ENCODE peak calls at places on chromosomes 4 and X, in eight cellular contexts. One of them, this sample, is unnamed.

GRCh38 chrX:25112156-25112555 is 96.4 kb upstream of the ARX start:
- DNase-seq in A549: no peak
- DNase-seq in uterus: no peak
- DNase-seq in lung: no peak
- DNase-seq in SK-N-SH: no peak
- DNase-seq in astrocyte of the spinal cord: no peak
- DNase-seq in pancreas: no peak
- DNase-seq in body of pancreas: no peak
- DNase-seq in this sample: no peak

GRCh38 chr4:151251922-151252321 is 25.0 kb upstream of the PRSS48 start:
- DNase-seq in lung: no peak
- DNase-seq in SK-N-SH: no peak
- DNase-seq in body of pancreas: no peak
- DNase-seq in astrocyte of the spinal cord: no peak
- DNase-seq in A549: no peak
- DNase-seq in uterus: no peak
- DNase-seq in pancreas: no peak
- DNase-seq in this sample: no peak

GRCh38 chrX:152640039-152640818 is 2.5 kb downstream of the GABRQ start:
- DNase-seq in uterus: no peak
- DNase-seq in SK-N-SH: no peak
- DNase-seq in A549: peak
- DNase-seq in astrocyte of the spinal cord: peak
- DNase-seq in pancreas: no peak
- DNase-seq in lung: peak
- DNase-seq in body of pancreas: no peak
- DNase-seq in this sample: no peak

GRCh38 chrX:40938418-40938817 is 146.8 kb upstream of the USP9X start:
- DNase-seq in A549: no peak
- DNase-seq in uterus: no peak
- DNase-seq in pancreas: no peak
- DNase-seq in lung: no peak
- DNase-seq in body of pancreas: no peak
- DNase-seq in SK-N-SH: no peak
- DNase-seq in astrocyte of the spinal cord: no peak
- DNase-seq in this sample: no peak

GRCh38 chr4:126354784-126355183 is 1040.0 kb downstream of the FAT4 start:
- DNase-seq in A549: no peak
- DNase-seq in body of pancreas: no peak
- DNase-seq in uterus: no peak
- DNase-seq in lung: no peak
- DNase-seq in pancreas: no peak
- DNase-seq in astrocyte of the spinal cord: no peak
- DNase-seq in SK-N-SH: no peak
- DNase-seq in this sample: no peak

GRCh38 chrX:107610667-107611066 is 17.6 kb upstream of the PRPS1 start:
- DNase-seq in astrocyte of the spinal cord: no peak
- DNase-seq in body of pancreas: no peak
- DNase-seq in lung: no peak
- DNase-seq in A549: no peak
- DNase-seq in pancreas: no peak
- DNase-seq in uterus: no peak
- DNase-seq in SK-N-SH: no peak
- DNase-seq in this sample: no peak

GRCh38 chr4:47085661-47086060 is 54.3 kb downstream of the GABRB1 start:
- DNase-seq in pancreas: no peak
- DNase-seq in body of pancreas: no peak
- DNase-seq in lung: no peak
- DNase-seq in uterus: no peak
- DNase-seq in SK-N-SH: no peak
- DNase-seq in astrocyte of the spinal cord: no peak
- DNase-seq in A549: no peak
- DNase-seq in this sample: no peak

GRCh38 chrX:11239230-11239629 is 54.0 kb upstream of the AMELX start:
- DNase-seq in body of pancreas: peak
- DNase-seq in pancreas: peak
- DNase-seq in uterus: no peak
- DNase-seq in astrocyte of the spinal cord: peak
- DNase-seq in SK-N-SH: peak
- DNase-seq in A549: no peak
- DNase-seq in lung: no peak
- DNase-seq in this sample: peak

GRCh38 chr4:122665148-122665547 is 44.3 kb upstream of the IL21 start:
- DNase-seq in A549: no peak
- DNase-seq in body of pancreas: no peak
- DNase-seq in SK-N-SH: no peak
- DNase-seq in pancreas: no peak
- DNase-seq in lung: no peak
- DNase-seq in uterus: no peak
- DNase-seq in astrocyte of the spinal cord: no peak
- DNase-seq in this sample: no peak

GRCh38 chr4:109119852-109120251 is 182.6 kb downstream of the COL25A1 start:
- DNase-seq in uterus: no peak
- DNase-seq in pancreas: no peak
- DNase-seq in astrocyte of the spinal cord: no peak
- DNase-seq in A549: no peak
- DNase-seq in lung: no peak
- DNase-seq in body of pancreas: no peak
- DNase-seq in SK-N-SH: no peak
- DNase-seq in this sample: no peak

GRCh38 chr4:145234086-145234694 is 53.8 kb upstream of the OTUD4 start:
- DNase-seq in pancreas: peak
- DNase-seq in A549: peak
- DNase-seq in astrocyte of the spinal cord: peak
- DNase-seq in SK-N-SH: peak
- DNase-seq in uterus: no peak
- DNase-seq in body of pancreas: peak
- DNase-seq in lung: no peak
- DNase-seq in this sample: peak

GRCh38 chr4:21041708-21042107 is 341.4 kb downstream of the PACRGL start:
- DNase-seq in body of pancreas: no peak
- DNase-seq in SK-N-SH: peak
- DNase-seq in pancreas: no peak
- DNase-seq in astrocyte of the spinal cord: no peak
- DNase-seq in uterus: no peak
- DNase-seq in lung: no peak
- DNase-seq in A549: no peak
- DNase-seq in this sample: no peak

GRCh38 chr4:6541789-6542188 is 33.2 kb upstream of the MAN2B2 start:
- DNase-seq in SK-N-SH: no peak
- DNase-seq in lung: no peak
- DNase-seq in uterus: no peak
- DNase-seq in A549: no peak
- DNase-seq in pancreas: no peak
- DNase-seq in body of pancreas: no peak
- DNase-seq in astrocyte of the spinal cord: no peak
- DNase-seq in this sample: no peak

GRCh38 chr4:99324361-99324760 is 3.2 kb upstream of the ADH1B start:
- DNase-seq in SK-N-SH: no peak
- DNase-seq in pancreas: no peak
- DNase-seq in astrocyte of the spinal cord: no peak
- DNase-seq in lung: no peak
- DNase-seq in uterus: no peak
- DNase-seq in A549: no peak
- DNase-seq in body of pancreas: no peak
- DNase-seq in this sample: no peak

GRCh38 chr4:99324978-99325377 is 3.8 kb upstream of the ADH1B start:
- DNase-seq in pancreas: peak
- DNase-seq in astrocyte of the spinal cord: peak
- DNase-seq in uterus: peak
- DNase-seq in body of pancreas: peak
- DNase-seq in SK-N-SH: no peak
- DNase-seq in lung: peak
- DNase-seq in A549: no peak
- DNase-seq in this sample: no peak

GRCh38 chr4:99317354-99317753 is 3.8 kb downstream of the ADH1B start:
- DNase-seq in pancreas: no peak
- DNase-seq in A549: no peak
- DNase-seq in lung: no peak
- DNase-seq in SK-N-SH: no peak
- DNase-seq in astrocyte of the spinal cord: no peak
- DNase-seq in uterus: no peak
- DNase-seq in body of pancreas: no peak
- DNase-seq in this sample: no peak

GRCh38 chr4:99323761-99324160 is 2.6 kb upstream of the ADH1B start:
- DNase-seq in SK-N-SH: no peak
- DNase-seq in A549: no peak
- DNase-seq in astrocyte of the spinal cord: no peak
- DNase-seq in body of pancreas: peak
- DNase-seq in uterus: peak
- DNase-seq in lung: no peak
- DNase-seq in pancreas: no peak
- DNase-seq in this sample: no peak

DNA sequence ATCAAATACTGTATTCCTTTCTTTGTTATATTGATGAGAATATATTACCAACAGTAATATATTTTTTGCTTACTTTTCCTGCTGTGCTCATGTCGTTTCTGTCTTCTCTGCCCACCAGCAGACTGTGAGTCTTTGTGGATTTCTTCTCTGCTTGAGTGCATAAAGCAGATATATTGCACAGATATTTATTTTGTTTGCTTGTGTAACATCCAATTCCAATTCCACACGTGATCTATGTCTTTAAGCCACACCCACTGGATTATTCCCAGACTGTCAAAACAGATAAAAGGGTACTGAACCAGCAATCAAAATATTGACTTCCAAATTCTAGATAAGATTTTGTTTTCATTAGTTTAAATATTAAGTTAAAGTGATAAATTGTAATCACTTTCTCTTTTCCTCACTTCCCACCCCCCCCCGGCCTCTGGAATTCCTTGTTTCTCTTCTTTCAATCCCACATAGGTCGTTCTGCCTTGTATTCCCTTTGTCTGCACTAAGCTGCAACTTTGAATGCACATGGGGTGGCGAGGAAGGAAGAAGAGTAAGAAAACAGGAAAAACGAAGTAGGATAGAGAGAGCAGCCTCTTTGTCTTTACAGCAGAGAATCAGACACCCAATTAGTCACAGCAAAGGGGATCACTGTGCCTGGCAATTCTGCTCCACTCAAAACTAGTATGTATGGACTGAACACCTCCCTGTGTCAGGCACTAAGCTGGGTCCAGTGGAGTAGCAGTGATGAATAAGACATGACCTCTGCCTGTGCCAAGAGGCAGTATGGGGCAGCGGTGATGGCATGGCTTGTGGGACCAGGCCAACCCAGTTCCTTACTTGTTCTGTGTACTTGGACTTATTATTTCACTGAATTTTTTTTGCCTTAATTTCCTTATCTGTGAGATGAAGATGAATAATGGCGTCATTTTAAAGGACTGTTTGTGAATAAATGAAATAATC is at the start of gene ADH1B:
- DNase-seq in uterus: no peak
- DNase-seq in body of pancreas: peak
- DNase-seq in lung: no peak
- DNase-seq in SK-N-SH: no peak
- DNase-seq in pancreas: no peak
- DNase-seq in astrocyte of the spinal cord: no peak
- DNase-seq in A549: no peak
- DNase-seq in this sample: no peak
- H3K4me3 ChIP-seq in uterus: peak
- H3K4me3 ChIP-seq in body of pancreas: no peak
- H3K4me3 ChIP-seq in lung: no peak
- H3K4me3 ChIP-seq in SK-N-SH: no peak
- H3K4me3 ChIP-seq in pancreas: no peak
- H3K4me3 ChIP-seq in astrocyte of the spinal cord: no peak
- H3K4me3 ChIP-seq in A549: no peak
- H3K4me3 ChIP-seq in this sample: no peak

GRCh38 chr4:68995292-68995691 is 43.7 kb upstream of the UGT2A3 start:
- DNase-seq in body of pancreas: no peak
- DNase-seq in uterus: no peak
- DNase-seq in A549: no peak
- DNase-seq in astrocyte of the spinal cord: no peak
- DNase-seq in SK-N-SH: no peak
- DNase-seq in pancreas: no peak
- DNase-seq in lung: no peak
- DNase-seq in this sample: no peak
- TF ChIP-seq CTCF in body of pancreas: no peak
- TF ChIP-seq CTCF in uterus: no peak
- TF ChIP-seq CTCF in A549: no peak
- TF ChIP-seq CTCF in astrocyte of the spinal cord: no peak
- TF ChIP-seq CTCF in SK-N-SH: no peak
- TF ChIP-seq CTCF in pancreas: no peak
- TF ChIP-seq CTCF in lung: no peak
- TF ChIP-seq CTCF in this sample: no peak

GRCh38 chrX:129738466-129739308 is at the start of gene XPNPEP2:
- DNase-seq in SK-N-SH: peak
- DNase-seq in pancreas: no peak
- DNase-seq in body of pancreas: no peak
- DNase-seq in astrocyte of the spinal cord: no peak
- DNase-seq in uterus: peak
- DNase-seq in lung: no peak
- DNase-seq in A549: no peak
- DNase-seq in this sample: no peak
- H3K4me3 ChIP-seq in SK-N-SH: no peak
- H3K4me3 ChIP-seq in pancreas: no peak
- H3K4me3 ChIP-seq in body of pancreas: no peak
- H3K4me3 ChIP-seq in astrocyte of the spinal cord: no peak
- H3K4me3 ChIP-seq in uterus: no peak
- H3K4me3 ChIP-seq in lung: no peak
- H3K4me3 ChIP-seq in A549: no peak
- H3K4me3 ChIP-seq in this sample: no peak

DNA sequence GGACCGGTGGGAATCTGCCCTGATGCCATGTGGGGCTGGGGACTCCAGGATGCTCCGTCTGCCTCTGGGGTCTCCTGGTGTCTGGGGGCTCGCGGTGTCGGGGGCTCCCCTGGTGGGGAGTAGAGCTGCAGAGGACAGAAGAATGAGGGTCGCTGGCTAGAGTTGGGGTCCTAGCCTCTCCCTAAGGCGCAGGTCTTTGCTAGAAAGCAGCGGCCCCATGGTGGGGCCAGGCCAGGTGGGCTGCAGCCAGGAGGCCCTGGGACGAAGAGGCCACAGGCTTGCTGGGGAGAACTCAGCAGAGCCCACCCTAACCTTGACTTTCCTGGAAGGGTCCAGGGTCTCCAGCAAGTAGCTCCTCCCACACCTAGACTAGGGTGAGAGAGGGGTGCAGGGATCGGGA is 21.4 kb downstream of the FGFRL1 start:
- DNase-seq in pancreas: no peak
- DNase-seq in body of pancreas: no peak
- DNase-seq in SK-N-SH: no peak
- DNase-seq in A549: no peak
- DNase-seq in lung: no peak
- DNase-seq in astrocyte of the spinal cord: no peak
- DNase-seq in uterus: no peak
- DNase-seq in this sample: no peak
- TF ChIP-seq CTCF in pancreas: no peak
- TF ChIP-seq CTCF in body of pancreas: no peak
- TF ChIP-seq CTCF in SK-N-SH: no peak
- TF ChIP-seq CTCF in A549: no peak
- TF ChIP-seq CTCF in lung: no peak
- TF ChIP-seq CTCF in astrocyte of the spinal cord: no peak
- TF ChIP-seq CTCF in uterus: no peak
- TF ChIP-seq CTCF in this sample: no peak

This sample was measured in GM12865.